ENCODE peak calls at places on chromosome 1, in seven cellular contexts. One of them, this sample, is unnamed.

GRCh38 chr1:235041201-235041600 is 87.4 kb downstream of the TOMM20 start:
- DNase-seq in NCI-H1694 treated with DMSO at 0.1 percent for 48 hours: no peak
- DNase-seq in T-helper 2 cell: no peak
- DNase-seq in GM12892: no peak
- DNase-seq in stimulated activated CD4-positive, alpha-beta T cell treated with anti-CD3 and anti-CD28 coated beads, TNF-alpha, amount 100 ng/mL, for 4 hours: no peak
- DNase-seq in fibroblast of the aortic adventitia: no peak
- DNase-seq in CD8-positive, alpha-beta memory T cell: no peak
- DNase-seq in this sample: no peak

GRCh38 chr1:96772972-96773371 is 51.4 kb downstream of the PTBP2 start:
- DNase-seq in NCI-H1694 treated with DMSO at 0.1 percent for 48 hours: no peak
- DNase-seq in T-helper 2 cell: no peak
- DNase-seq in GM12892: no peak
- DNase-seq in stimulated activated CD4-positive, alpha-beta T cell treated with anti-CD3 and anti-CD28 coated beads, TNF-alpha, amount 100 ng/mL, for 4 hours: no peak
- DNase-seq in fibroblast of the aortic adventitia: no peak
- DNase-seq in CD8-positive, alpha-beta memory T cell: no peak
- DNase-seq in this sample: no peak

GRCh38 chr1:165891461-165891860 is 64.0 kb downstream of the UCK2 start:
- DNase-seq in NCI-H1694 treated with DMSO at 0.1 percent for 48 hours: no peak
- DNase-seq in T-helper 2 cell: no peak
- DNase-seq in GM12892: no peak
- DNase-seq in stimulated activated CD4-positive, alpha-beta T cell treated with anti-CD3 and anti-CD28 coated beads, TNF-alpha, amount 100 ng/mL, for 4 hours: no peak
- DNase-seq in fibroblast of the aortic adventitia: no peak
- DNase-seq in CD8-positive, alpha-beta memory T cell: no peak
- DNase-seq in this sample: no peak

GRCh38 chr1:28437924-28438699 is 67.7 kb upstream of the RCC1 start:
- DNase-seq in NCI-H1694 treated with DMSO at 0.1 percent for 48 hours: no peak
- DNase-seq in T-helper 2 cell: no peak
- DNase-seq in GM12892: no peak
- DNase-seq in stimulated activated CD4-positive, alpha-beta T cell treated with anti-CD3 and anti-CD28 coated beads, TNF-alpha, amount 100 ng/mL, for 4 hours: no peak
- DNase-seq in fibroblast of the aortic adventitia: peak
- DNase-seq in CD8-positive, alpha-beta memory T cell: no peak
- DNase-seq in this sample: peak

GRCh38 chr1:88875595-88875994 is 15.8 kb downstream of the GTF2B start:
- DNase-seq in NCI-H1694 treated with DMSO at 0.1 percent for 48 hours: no peak
- DNase-seq in T-helper 2 cell: no peak
- DNase-seq in GM12892: no peak
- DNase-seq in stimulated activated CD4-positive, alpha-beta T cell treated with anti-CD3 and anti-CD28 coated beads, TNF-alpha, amount 100 ng/mL, for 4 hours: no peak
- DNase-seq in fibroblast of the aortic adventitia: no peak
- DNase-seq in CD8-positive, alpha-beta memory T cell: no peak
- DNase-seq in this sample: no peak

GRCh38 chr1:228794173-228794572 is 58.9 kb downstream of the RHOU start:
- DNase-seq in NCI-H1694 treated with DMSO at 0.1 percent for 48 hours: no peak
- DNase-seq in T-helper 2 cell: no peak
- DNase-seq in GM12892: no peak
- DNase-seq in stimulated activated CD4-positive, alpha-beta T cell treated with anti-CD3 and anti-CD28 coated beads, TNF-alpha, amount 100 ng/mL, for 4 hours: no peak
- DNase-seq in fibroblast of the aortic adventitia: peak
- DNase-seq in CD8-positive, alpha-beta memory T cell: no peak
- DNase-seq in this sample: no peak

GRCh38 chr1:32186077-32186476 is 6.6 kb downstream of the TXLNA start:
- DNase-seq in NCI-H1694 treated with DMSO at 0.1 percent for 48 hours: no peak
- DNase-seq in T-helper 2 cell: no peak
- DNase-seq in GM12892: no peak
- DNase-seq in stimulated activated CD4-positive, alpha-beta T cell treated with anti-CD3 and anti-CD28 coated beads, TNF-alpha, amount 100 ng/mL, for 4 hours: no peak
- DNase-seq in fibroblast of the aortic adventitia: no peak
- DNase-seq in CD8-positive, alpha-beta memory T cell: no peak
- DNase-seq in this sample: no peak

GRCh38 chr1:236810018-236810417 is 14.9 kb downstream of the MTR start:
- DNase-seq in NCI-H1694 treated with DMSO at 0.1 percent for 48 hours: no peak
- DNase-seq in T-helper 2 cell: no peak
- DNase-seq in GM12892: no peak
- DNase-seq in stimulated activated CD4-positive, alpha-beta T cell treated with anti-CD3 and anti-CD28 coated beads, TNF-alpha, amount 100 ng/mL, for 4 hours: no peak
- DNase-seq in fibroblast of the aortic adventitia: no peak
- DNase-seq in CD8-positive, alpha-beta memory T cell: no peak
- DNase-seq in this sample: no peak

GRCh38 chr1:212359794-212360479 is 54.7 kb downstream of the PACC1 start:
- DNase-seq in NCI-H1694 treated with DMSO at 0.1 percent for 48 hours: no peak
- DNase-seq in T-helper 2 cell: no peak
- DNase-seq in GM12892: no peak
- DNase-seq in stimulated activated CD4-positive, alpha-beta T cell treated with anti-CD3 and anti-CD28 coated beads, TNF-alpha, amount 100 ng/mL, for 4 hours: no peak
- DNase-seq in fibroblast of the aortic adventitia: no peak
- DNase-seq in CD8-positive, alpha-beta memory T cell: no peak
- DNase-seq in this sample: no peak

GRCh38 chr1:59833022-59833421 is 18.3 kb downstream of the HOOK1 start:
- DNase-seq in NCI-H1694 treated with DMSO at 0.1 percent for 48 hours: no peak
- DNase-seq in T-helper 2 cell: no peak
- DNase-seq in GM12892: no peak
- DNase-seq in stimulated activated CD4-positive, alpha-beta T cell treated with anti-CD3 and anti-CD28 coated beads, TNF-alpha, amount 100 ng/mL, for 4 hours: no peak
- DNase-seq in fibroblast of the aortic adventitia: no peak
- DNase-seq in CD8-positive, alpha-beta memory T cell: no peak
- DNase-seq in this sample: no peak

GRCh38 chr1:214476229-214476957 is 75.0 kb downstream of the PTPN14 start:
- DNase-seq in NCI-H1694 treated with DMSO at 0.1 percent for 48 hours: no peak
- DNase-seq in T-helper 2 cell: no peak
- DNase-seq in GM12892: no peak
- DNase-seq in stimulated activated CD4-positive, alpha-beta T cell treated with anti-CD3 and anti-CD28 coated beads, TNF-alpha, amount 100 ng/mL, for 4 hours: no peak
- DNase-seq in fibroblast of the aortic adventitia: no peak
- DNase-seq in CD8-positive, alpha-beta memory T cell: no peak
- DNase-seq in this sample: no peak

GRCh38 chr1:87399264-87399663 is 70.6 kb downstream of the LMO4 start:
- DNase-seq in NCI-H1694 treated with DMSO at 0.1 percent for 48 hours: no peak
- DNase-seq in T-helper 2 cell: no peak
- DNase-seq in GM12892: no peak
- DNase-seq in stimulated activated CD4-positive, alpha-beta T cell treated with anti-CD3 and anti-CD28 coated beads, TNF-alpha, amount 100 ng/mL, for 4 hours: no peak
- DNase-seq in fibroblast of the aortic adventitia: no peak
- DNase-seq in CD8-positive, alpha-beta memory T cell: no peak
- DNase-seq in this sample: no peak

GRCh38 chr1:7389201-7389785 is 381.8 kb upstream of the VAMP3 start:
- DNase-seq in NCI-H1694 treated with DMSO at 0.1 percent for 48 hours: no peak
- DNase-seq in T-helper 2 cell: no peak
- DNase-seq in GM12892: no peak
- DNase-seq in stimulated activated CD4-positive, alpha-beta T cell treated with anti-CD3 and anti-CD28 coated beads, TNF-alpha, amount 100 ng/mL, for 4 hours: no peak
- DNase-seq in fibroblast of the aortic adventitia: peak
- DNase-seq in CD8-positive, alpha-beta memory T cell: no peak
- DNase-seq in this sample: no peak

GRCh38 chr1:13860023-13860422 is 160.0 kb downstream of the PRDM2 start:
- DNase-seq in NCI-H1694 treated with DMSO at 0.1 percent for 48 hours: no peak
- DNase-seq in T-helper 2 cell: no peak
- DNase-seq in GM12892: no peak
- DNase-seq in stimulated activated CD4-positive, alpha-beta T cell treated with anti-CD3 and anti-CD28 coated beads, TNF-alpha, amount 100 ng/mL, for 4 hours: no peak
- DNase-seq in fibroblast of the aortic adventitia: no peak
- DNase-seq in CD8-positive, alpha-beta memory T cell: no peak
- DNase-seq in this sample: no peak

GRCh38 chr1:180412583-180412982 is 89.8 kb downstream of the ACBD6 start:
- DNase-seq in NCI-H1694 treated with DMSO at 0.1 percent for 48 hours: no peak
- DNase-seq in T-helper 2 cell: no peak
- DNase-seq in GM12892: no peak
- DNase-seq in stimulated activated CD4-positive, alpha-beta T cell treated with anti-CD3 and anti-CD28 coated beads, TNF-alpha, amount 100 ng/mL, for 4 hours: no peak
- DNase-seq in fibroblast of the aortic adventitia: no peak
- DNase-seq in CD8-positive, alpha-beta memory T cell: no peak
- DNase-seq in this sample: no peak

GRCh38 chr1:54591127-54591756 is 32.1 kb downstream of the FAM151A start:
- DNase-seq in NCI-H1694 treated with DMSO at 0.1 percent for 48 hours: no peak
- DNase-seq in T-helper 2 cell: no peak
- DNase-seq in GM12892: no peak
- DNase-seq in stimulated activated CD4-positive, alpha-beta T cell treated with anti-CD3 and anti-CD28 coated beads, TNF-alpha, amount 100 ng/mL, for 4 hours: no peak
- DNase-seq in fibroblast of the aortic adventitia: no peak
- DNase-seq in CD8-positive, alpha-beta memory T cell: no peak
- DNase-seq in this sample: no peak

GRCh38 chr1:152186556-152187285 is 27.7 kb upstream of the RPTN start:
- DNase-seq in NCI-H1694 treated with DMSO at 0.1 percent for 48 hours: no peak
- DNase-seq in T-helper 2 cell: no peak
- DNase-seq in GM12892: no peak
- DNase-seq in stimulated activated CD4-positive, alpha-beta T cell treated with anti-CD3 and anti-CD28 coated beads, TNF-alpha, amount 100 ng/mL, for 4 hours: no peak
- DNase-seq in fibroblast of the aortic adventitia: peak
- DNase-seq in CD8-positive, alpha-beta memory T cell: no peak
- DNase-seq in this sample: no peak

GRCh38 chr1:228782662-228783414 is 47.6 kb downstream of the RHOU start:
- DNase-seq in NCI-H1694 treated with DMSO at 0.1 percent for 48 hours: no peak
- DNase-seq in T-helper 2 cell: no peak
- DNase-seq in GM12892: no peak
- DNase-seq in stimulated activated CD4-positive, alpha-beta T cell treated with anti-CD3 and anti-CD28 coated beads, TNF-alpha, amount 100 ng/mL, for 4 hours: no peak
- DNase-seq in fibroblast of the aortic adventitia: peak
- DNase-seq in CD8-positive, alpha-beta memory T cell: no peak
- DNase-seq in this sample: peak

GRCh38 chr1:225447649-225448048 is 19.8 kb upstream of the LBR start:
- DNase-seq in NCI-H1694 treated with DMSO at 0.1 percent for 48 hours: no peak
- DNase-seq in T-helper 2 cell: no peak
- DNase-seq in GM12892: no peak
- DNase-seq in stimulated activated CD4-positive, alpha-beta T cell treated with anti-CD3 and anti-CD28 coated beads, TNF-alpha, amount 100 ng/mL, for 4 hours: no peak
- DNase-seq in fibroblast of the aortic adventitia: peak
- DNase-seq in CD8-positive, alpha-beta memory T cell: no peak
- DNase-seq in this sample: peak

GRCh38 chr1:11654571-11655262 is at the start of gene FBXO44:
- DNase-seq in NCI-H1694 treated with DMSO at 0.1 percent for 48 hours: no peak
- DNase-seq in T-helper 2 cell: peak
- DNase-seq in GM12892: peak
- DNase-seq in stimulated activated CD4-positive, alpha-beta T cell treated with anti-CD3 and anti-CD28 coated beads, TNF-alpha, amount 100 ng/mL, for 4 hours: peak
- DNase-seq in fibroblast of the aortic adventitia: no peak
- DNase-seq in CD8-positive, alpha-beta memory T cell: peak
- DNase-seq in this sample: peak

GRCh38 chr1:118074101-118074500 is 110.9 kb downstream of the SPAG17 start:
- DNase-seq in NCI-H1694 treated with DMSO at 0.1 percent for 48 hours: no peak
- DNase-seq in T-helper 2 cell: no peak
- DNase-seq in GM12892: no peak
- DNase-seq in stimulated activated CD4-positive, alpha-beta T cell treated with anti-CD3 and anti-CD28 coated beads, TNF-alpha, amount 100 ng/mL, for 4 hours: no peak
- DNase-seq in fibroblast of the aortic adventitia: no peak
- DNase-seq in CD8-positive, alpha-beta memory T cell: no peak
- DNase-seq in this sample: no peak

GRCh38 chr1:13749543-13750307 is 49.7 kb downstream of the PRDM2 start:
- DNase-seq in NCI-H1694 treated with DMSO at 0.1 percent for 48 hours: no peak
- DNase-seq in T-helper 2 cell: no peak
- DNase-seq in GM12892: no peak
- DNase-seq in stimulated activated CD4-positive, alpha-beta T cell treated with anti-CD3 and anti-CD28 coated beads, TNF-alpha, amount 100 ng/mL, for 4 hours: peak
- DNase-seq in fibroblast of the aortic adventitia: peak
- DNase-seq in CD8-positive, alpha-beta memory T cell: no peak
- DNase-seq in this sample: no peak

GRCh38 chr1:905811-906531 is 17.8 kb upstream of the SAMD11 start:
- DNase-seq in NCI-H1694 treated with DMSO at 0.1 percent for 48 hours: no peak
- DNase-seq in T-helper 2 cell: no peak
- DNase-seq in GM12892: peak
- DNase-seq in stimulated activated CD4-positive, alpha-beta T cell treated with anti-CD3 and anti-CD28 coated beads, TNF-alpha, amount 100 ng/mL, for 4 hours: no peak
- DNase-seq in fibroblast of the aortic adventitia: no peak
- DNase-seq in CD8-positive, alpha-beta memory T cell: no peak
- DNase-seq in this sample: peak

GRCh38 chr1:194419721-194420120 is 1233.3 kb upstream of the B3GALT2 start:
- DNase-seq in NCI-H1694 treated with DMSO at 0.1 percent for 48 hours: no peak
- DNase-seq in T-helper 2 cell: no peak
- DNase-seq in GM12892: no peak
- DNase-seq in stimulated activated CD4-positive, alpha-beta T cell treated with anti-CD3 and anti-CD28 coated beads, TNF-alpha, amount 100 ng/mL, for 4 hours: no peak
- DNase-seq in fibroblast of the aortic adventitia: no peak
- DNase-seq in CD8-positive, alpha-beta memory T cell: no peak
- DNase-seq in this sample: no peak

GRCh38 chr1:208243522-208243850 is 698 bp downstream of the PLXNA2 start:
- DNase-seq in NCI-H1694 treated with DMSO at 0.1 percent for 48 hours: peak
- DNase-seq in T-helper 2 cell: no peak
- DNase-seq in GM12892: no peak
- DNase-seq in stimulated activated CD4-positive, alpha-beta T cell treated with anti-CD3 and anti-CD28 coated beads, TNF-alpha, amount 100 ng/mL, for 4 hours: no peak
- DNase-seq in fibroblast of the aortic adventitia: no peak
- DNase-seq in CD8-positive, alpha-beta memory T cell: no peak
- DNase-seq in this sample: peak

GRCh38 chr1:25799758-25800537 is at the start of gene SELENON:
- DNase-seq in NCI-H1694 treated with DMSO at 0.1 percent for 48 hours: peak
- DNase-seq in T-helper 2 cell: peak
- DNase-seq in GM12892: peak
- DNase-seq in stimulated activated CD4-positive, alpha-beta T cell treated with anti-CD3 and anti-CD28 coated beads, TNF-alpha, amount 100 ng/mL, for 4 hours: no peak
- DNase-seq in fibroblast of the aortic adventitia: peak
- DNase-seq in CD8-positive, alpha-beta memory T cell: peak
- DNase-seq in this sample: peak

GRCh38 chr1:188669715-188670114 is 1807.9 kb downstream of the BRINP3 start:
- DNase-seq in NCI-H1694 treated with DMSO at 0.1 percent for 48 hours: peak
- DNase-seq in T-helper 2 cell: no peak
- DNase-seq in GM12892: no peak
- DNase-seq in stimulated activated CD4-positive, alpha-beta T cell treated with anti-CD3 and anti-CD28 coated beads, TNF-alpha, amount 100 ng/mL, for 4 hours: no peak
- DNase-seq in fibroblast of the aortic adventitia: peak
- DNase-seq in CD8-positive, alpha-beta memory T cell: no peak
- DNase-seq in this sample: no peak

This sample was measured in mucosa of descending colon.